ENCODE peak calls at places on chromosomes 13 and 19, in five cellular contexts. R, F, L, Y and J are unnamed samples.

GRCh38 chr13:65036999-65037398 is 2193.1 kb downstream of the PCDH9 start:
- DNase-seq in R (no peak), F (no peak), L (no peak), Y (no peak), J (no peak)

GRCh38 chr13:96673825-96674224 is 320.5 kb downstream of the OXGR1 start:
- DNase-seq in R (no peak), F (no peak), L (no peak), Y (no peak), J (no peak)

GRCh38 chr13:112444001-112444311 is 67.8 kb downstream of the SPACA7 start:
- DNase-seq in R (peak), F (peak), L (peak), Y (peak), J (no peak)

GRCh38 chr13:33872005-33872351 is 54.0 kb downstream of the RFC3 start:
- DNase-seq in R (no peak), F (no peak), L (no peak), Y (no peak), J (no peak)

GRCh38 chr19:55179570-55180484 is at the start of gene SYT5:
- DNase-seq in R (peak), F (peak), L (peak), Y (no peak), J (no peak)

GRCh38 chr19:43504426-43505185 is at the start of gene PHLDB3:
- DNase-seq in R (peak), F (no peak), L (no peak), Y (peak), J (peak)

GRCh38 chr13:98557934-98558630 is 18.8 kb downstream of the STK24 start:
- DNase-seq in R (no peak), F (no peak), L (no peak), Y (no peak), J (no peak)

GRCh38 chr13:44243198-44243852 is 130.3 kb upstream of the SERP2 start:
- DNase-seq in R (peak), F (peak), L (peak), Y (no peak), J (no peak)

GRCh38 chr13:21898461-21898860 is 227.6 kb downstream of the FGF9 start:
- DNase-seq in R (no peak), F (no peak), L (no peak), Y (no peak), J (no peak)

GRCh38 chr13:31965361-31966066 is 66.1 kb upstream of the FRY start:
- DNase-seq in R (no peak), F (no peak), L (no peak), Y (no peak), J (no peak)

GRCh38 chr19:49672131-49672919 is 4.7 kb upstream of the PRMT1 start:
- DNase-seq in R (peak), F (peak), L (peak), Y (peak), J (peak)

GRCh38 chr19:58209577-58209976 is 19.1 kb upstream of the ZNF544 start:
- DNase-seq in R (no peak), F (no peak), L (no peak), Y (no peak), J (no peak)

GRCh38 chr19:57947088-57947418 is 453 bp downstream of the ZNF256 start:
- DNase-seq in R (no peak), F (no peak), L (no peak), Y (no peak), J (no peak)

GRCh38 chr13:96034662-96035061 is 18.5 kb downstream of the UGGT2 start:
- DNase-seq in R (no peak), F (no peak), L (no peak), Y (no peak), J (no peak)

GRCh38 chr19:17883627-17884413 is 12.1 kb downstream of the SLC5A5 start:
- DNase-seq in R (peak), F (no peak), L (no peak), Y (no peak), J (no peak)

GRCh38 chr19:16118489-16119033 is 6.9 kb downstream of the RAB8A start:
- DNase-seq in R (no peak), F (no peak), L (peak), Y (no peak), J (no peak)

GRCh38 chr13:108528303-108528702 is 101.1 kb upstream of the MYO16 start:
- DNase-seq in R (no peak), F (no peak), L (no peak), Y (no peak), J (no peak)

GRCh38 chr13:64130600-64130999 is 2715.0 kb upstream of the PCDH20 start:
- DNase-seq in R (no peak), F (no peak), L (no peak), Y (no peak), J (no peak)

GRCh38 chr13:114024603-114025431 is 50.9 kb upstream of the C13orf46 start:
- DNase-seq in R (no peak), F (no peak), L (no peak), Y (no peak), J (no peak)

GRCh38 chr13:48333976-48334375 is 30.4 kb downstream of the RB1 start:
- DNase-seq in R (no peak), F (no peak), L (no peak), Y (no peak), J (no peak)

GRCh38 chr19:6528544-6529121 is 2.2 kb upstream of the TNFSF9 start:
- DNase-seq in R (peak), F (no peak), L (peak), Y (no peak), J (no peak)